ENCODE peak calls at places on chromosomes 4 and X, in six cellular contexts. H, A, I, T, J and U are unnamed samples.

GRCh38 chr4:76614589-76614988 is 179.6 kb downstream of the SHROOM3 start:
- DNase-seq in H (no peak), A (no peak), I (no peak), T (no peak), J (peak), U (no peak)

GRCh38 chr4:147582386-147583077 is 34.7 kb upstream of the TMEM184C start:
- DNase-seq in H (no peak), A (no peak), I (no peak), T (no peak), J (peak), U (no peak)

GRCh38 chrX:2360731-2361130 is 140.0 kb downstream of the DHRSX start:
- DNase-seq in H (no peak), A (no peak), I (no peak), T (no peak), J (peak), U (no peak)

GRCh38 chr4:6258026-6258360 is 11.7 kb upstream of the WFS1 start:
- DNase-seq in H (no peak), A (no peak), I (no peak), T (no peak), J (no peak), U (no peak)

GRCh38 chr4:74370912-74371311 is 6.0 kb downstream of the EREG start:
- DNase-seq in H (no peak), A (peak), I (no peak), T (no peak), J (peak), U (no peak)

GRCh38 chrX:38985375-38985774 is 184.1 kb downstream of the MID1IP1 start:
- DNase-seq in H (no peak), A (peak), I (no peak), T (no peak), J (no peak), U (no peak)

GRCh38 chr4:40704073-40704472 is 45.7 kb upstream of the NSUN7 start:
- DNase-seq in H (no peak), A (no peak), I (no peak), T (no peak), J (no peak), U (no peak)

GRCh38 chr4:160319868-160320260 is 1217.0 kb downstream of the RAPGEF2 start:
- DNase-seq in H (no peak), A (no peak), I (no peak), T (no peak), J (no peak), U (no peak)

GRCh38 chrX:23634181-23634580 is 33.1 kb upstream of the PRDX4 start:
- DNase-seq in H (peak), A (no peak), I (no peak), T (no peak), J (no peak), U (no peak)

GRCh38 chr4:168509786-168510185 is 12.9 kb downstream of the PALLD start:
- DNase-seq in H (no peak), A (no peak), I (no peak), T (no peak), J (peak), U (no peak)

GRCh38 chr4:1992468-1993168 is 16.2 kb downstream of the NELFA start:
- DNase-seq in H (no peak), A (peak), I (no peak), T (no peak), J (no peak), U (no peak)

GRCh38 chr4:53653484-53654053 is 62.3 kb upstream of the LNX1 start:
- DNase-seq in H (peak), A (no peak), I (no peak), T (no peak), J (no peak), U (no peak)

GRCh38 chr4:178937130-178937529 is 1494.9 kb upstream of the AGA start:
- DNase-seq in H (no peak), A (no peak), I (no peak), T (no peak), J (peak), U (no peak)

GRCh38 chrX:65985922-65986588 is 53.8 kb downstream of the VSIG4 start:
- DNase-seq in H (peak), A (peak), I (no peak), T (no peak), J (peak), U (no peak)

GRCh38 chrX:49844622-49845021 is 15.5 kb downstream of the PAGE4 start:
- DNase-seq in H (peak), A (peak), I (no peak), T (no peak), J (no peak), U (no peak)

GRCh38 chrX:39815621-39816020 is 282.1 kb downstream of the BCOR start:
- DNase-seq in H (no peak), A (no peak), I (no peak), T (no peak), J (peak), U (no peak)

GRCh38 chr4:76801621-76802545 is 96.1 kb downstream of the SOWAHB start:
- DNase-seq in H (no peak), A (peak), I (no peak), T (peak), J (peak), U (no peak)

GRCh38 chr4:26081795-26082498 is 167.9 kb downstream of the SMIM20 start:
- DNase-seq in H (peak), A (peak), I (no peak), T (no peak), J (peak), U (no peak)

GRCh38 chr4:16772366-16772850 is 126.0 kb downstream of the LDB2 start:
- DNase-seq in H (no peak), A (no peak), I (no peak), T (no peak), J (no peak), U (no peak)

GRCh38 chrX:150219374-150220185 is 143.5 kb upstream of the MAMLD1 start:
- DNase-seq in H (no peak), A (no peak), I (no peak), T (no peak), J (peak), U (no peak)

GRCh38 chr4:109072595-109072994 is 229.9 kb downstream of the COL25A1 start:
- DNase-seq in H (no peak), A (no peak), I (no peak), T (no peak), J (peak), U (no peak)

GRCh38 chr4:89497517-89498308 is 190.1 kb upstream of the GPRIN3 start:
- DNase-seq in H (no peak), A (no peak), I (no peak), T (no peak), J (no peak), U (no peak)

GRCh38 chr4:73721419-73721818 is 18.9 kb upstream of the CXCL8 start:
- DNase-seq in H (no peak), A (no peak), I (no peak), T (no peak), J (peak), U (no peak)

GRCh38 chr4:169823685-169824084 is 65.9 kb upstream of the HPF1 start:
- DNase-seq in H (no peak), A (no peak), I (no peak), T (no peak), J (peak), U (no peak)

GRCh38 chr4:63620271-63620670 is 789.0 kb downstream of the TECRL start:
- DNase-seq in H (peak), A (peak), I (no peak), T (no peak), J (no peak), U (no peak)